ENCODE peak calls at places on chromosomes 2 and 18, in five cellular contexts. T is heart left ventricle, V is thoracic aorta, I is ovary, P is right lobe of liver. F is an unnamed sample. For H3K27me3, the result is how much of the 10 kb centered on the place peaks cover.

GRCh38 chr2:235077046-235077445 is 125.2 kb downstream of the SH3BP4 start:
- DNase-seq in P (no peak), I (no peak), V (no peak), T (no peak), F (no peak)

GRCh38 chr2:105866439-105867170 is 121.9 kb downstream of the NCK2 start:
- DNase-seq in I (no peak), P (no peak), T (no peak), V (no peak), F (no peak)

GRCh38 chr2:68418855-68419254 is 48.2 kb downstream of the FBXO48 start:
- DNase-seq in T (no peak), V (no peak), P (no peak), I (no peak), F (no peak)

GRCh38 chr2:96546321-96546720 is 9.8 kb downstream of the ARID5A start:
- DNase-seq in P (no peak), I (no peak), T (no peak), V (no peak), F (no peak)

GRCh38 chr18:702957-703659 is 9.3 kb downstream of the ENOSF1 start:
- DNase-seq in I (no peak), V (no peak), T (no peak), P (no peak), F (no peak)

GRCh38 chr2:3575534-3576324 is 669 bp downstream of the RPS7 start:
- DNase-seq in T (no peak), V (no peak), I (no peak), P (no peak), F (peak)

GRCh38 chr2:180604077-180604476 is 376.3 kb upstream of the UBE2E3 start:
- DNase-seq in P (no peak), I (no peak), V (no peak), T (no peak), F (peak)

GRCh38 chr2:170817247-170817998 is 736 bp downstream of the GAD1 start:
- DNase-seq in T (no peak), P (peak), V (no peak), I (no peak), F (peak)

GRCh38 chr2:57397550-57398360 is 648.9 kb upstream of the VRK2 start:
- DNase-seq in T (no peak), V (no peak), P (no peak), I (no peak), F (no peak)

GRCh38 chr18:56747857-56748256 is 96.7 kb downstream of the WDR7 start:
- DNase-seq in I (no peak), V (no peak), P (no peak), T (no peak), F (no peak)

GRCh38 chr2:64750001-64750816 is 96.5 kb upstream of the SERTAD2 start:
- DNase-seq in I (peak), P (peak), V (peak), T (peak), F (peak)

GRCh38 chr2:120287183-120288015 is 34.7 kb downstream of the RALB start:
- DNase-seq in T (no peak), V (no peak), P (no peak), I (no peak), F (no peak)

GRCh38 chr2:132797551-132797950 is 127.5 kb upstream of the LYPD1 start:
- DNase-seq in P (no peak), T (no peak), V (no peak), I (no peak), F (no peak)

GRCh38 chr2:38256610-38257009 is 120.5 kb downstream of the ATL2 start:
- DNase-seq in V (no peak), T (no peak), I (no peak), P (no peak), F (no peak)

GRCh38 chr18:5890261-5890605 is 5.1 kb downstream of the TMEM200C start:
- DNase-seq in T (no peak), P (peak), V (no peak), I (no peak), F (peak)

GRCh38 chr18:48436907-48437306 is 27.7 kb upstream of the ZBTB7C start:
- DNase-seq in T (no peak), P (no peak), V (no peak), I (no peak), F (no peak)

GRCh38 chr2:100381240-100381639 is 36.2 kb downstream of the CHST10 start:
- DNase-seq in P (peak), I (peak), V (no peak), T (peak), F (peak)

GRCh38 chr2:40827371-40827770 is 375.5 kb upstream of the SLC8A1 start:
- DNase-seq in P (no peak), V (no peak), I (no peak), T (no peak), F (no peak)

GRCh38 chr2:126894585-126895182 is 4.0 kb upstream of the TEX51 start:
- DNase-seq in I (no peak), V (no peak), P (no peak), T (peak), F (no peak)

GRCh38 chr2:221293949-221294736 is 278.0 kb downstream of the EPHA4 start:
- DNase-seq in P (no peak), V (no peak), T (no peak), I (no peak), F (no peak)

GRCh38 chr2:207896525-207897295 is 127.0 kb upstream of the FZD5 start:
- DNase-seq in T (no peak), P (no peak), I (no peak), V (no peak), F (peak)

GRCh38 chr2:100252811-100253698 is 69.2 kb downstream of the LONRF2 start:
- DNase-seq in V (no peak), T (no peak), I (no peak), P (peak), F (no peak)

GRCh38 chr2:201999289-201999688 is 34.4 kb upstream of the FZD7 start:
- DNase-seq in P (no peak), V (no peak), I (no peak), T (peak), F (no peak)

GRCh38 chr2:176428943-176429469 is 159.8 kb downstream of the MTX2 start:
- DNase-seq in I (no peak), P (no peak), T (no peak), V (no peak), F (no peak)

GRCh38 chr18:55419132-55419938 is 168.7 kb downstream of the TCF4 start:
- DNase-seq in T (no peak), P (no peak), V (no peak), I (no peak), F (no peak)

GRCh38 chr18:76383636-76384035 is 111.4 kb downstream of the ZNF516 start:
- DNase-seq in I (peak), P (no peak), T (peak), V (no peak), F (no peak)

GRCh38 chr2:152730591-152731333 is 12.3 kb downstream of the ARL6IP6 start:
- DNase-seq in I (no peak), V (no peak), T (no peak), P (no peak), F (no peak)

GRCh38 chr18:55261253-55261652 is 302.0 kb upstream of the CCDC68 start:
- DNase-seq in T (no peak), V (no peak), P (no peak), I (no peak), F (no peak)

GRCh38 chr2:38224821-38225450 is 149.0 kb upstream of the CYP1B1 start:
- DNase-seq in I (no peak), T (no peak), V (no peak), P (no peak), F (no peak)

GRCh38 chr2:74031203-74031602 is 46.5 kb downstream of the TET3 start:
- DNase-seq in P (no peak), I (no peak), V (no peak), T (no peak), F (no peak)

GRCh38 chr2:41867553-41867952 is 180.3 kb upstream of the PKDCC start:
- DNase-seq in I (peak), P (no peak), T (no peak), V (no peak), F (no peak)

GRCh38 chr2:75612108-75612861 is 34.3 kb upstream of the MRPL19 start:
- DNase-seq in P (no peak), I (no peak), V (no peak), T (no peak), F (no peak)

GRCh38 chr2:39640107-39640506 is 25.6 kb upstream of the TMEM178A start:
- DNase-seq in V (no peak), T (peak), I (no peak), P (peak), F (no peak)

GRCh38 chr2:24919100-24919976 is 699 bp downstream of the ADCY3 start:
- DNase-seq in I (peak), V (no peak), P (no peak), T (no peak), F (peak)

GRCh38 chr2:85243101-85244072 is 84.4 kb downstream of the TGOLN2 start:
- DNase-seq in V (no peak), I (no peak), T (no peak), P (peak), F (peak)

GRCh38 chr18:79093986-79094385 is 24.8 kb downstream of the ATP9B start:
- DNase-seq in P (no peak), T (no peak), V (no peak), I (no peak), F (peak)

GRCh38 chr2:26727641-26728561 is 35.4 kb downstream of the KCNK3 start:
- DNase-seq in T (no peak), V (no peak), P (no peak), I (peak), F (no peak)

GRCh38 chr18:63126134-63127067 is 193.2 kb downstream of the BCL2 start:
- DNase-seq in V (no peak), I (no peak), P (no peak), T (no peak), F (no peak)

GRCh38 chr18:63119647-63120046 is 199.9 kb downstream of the BCL2 start:
- DNase-seq in P (peak), V (no peak), T (no peak), I (no peak), F (peak)

GRCh38 chr18:63120541-63121059 is 199.0 kb downstream of the BCL2 start:
- DNase-seq in I (no peak), T (no peak), P (no peak), V (no peak), F (no peak)
- H3K27me3 ChIP-seq in I (under half), T (under half), P (under half), V (under half), F (under half)

GRCh38 chr2:10965241-10965843 is 53.6 kb downstream of the KCNF1 start:
- DNase-seq in I (no peak), T (no peak), P (no peak), V (no peak), F (no peak)

GRCh38 chr2:10962004-10962403 is 50.3 kb downstream of the KCNF1 start:
- DNase-seq in P (no peak), I (no peak), T (no peak), V (no peak), F (no peak)

GRCh38 chr2:10964076-10964812 is 52.5 kb downstream of the KCNF1 start:
- DNase-seq in V (no peak), T (no peak), I (no peak), P (no peak), F (no peak)

GRCh38 chr2:10961490-10961875 is 49.7 kb downstream of the KCNF1 start:
- DNase-seq in V (no peak), I (no peak), T (no peak), P (no peak), F (no peak)

GRCh38 chr2:10963155-10963554 is 51.4 kb downstream of the KCNF1 start:
- DNase-seq in T (no peak), I (no peak), P (no peak), V (no peak), F (no peak)
- H3K27me3 ChIP-seq in T (under half), I (under half), P (under half), V (under half), F (under half)

GRCh38 chr18:74459877-74460276 is 2.8 kb upstream of the DIPK1C start:
- DNase-seq in T (no peak), I (no peak), P (no peak), V (no peak), F (peak)

GRCh38 chr18:74457743-74458465 is 796 bp upstream of the DIPK1C start:
- DNase-seq in V (no peak), T (peak), I (no peak), P (no peak), F (no peak)

GRCh38 chr18:74463271-74463670 is 6.2 kb upstream of the DIPK1C start:
- DNase-seq in I (no peak), V (no peak), T (no peak), P (no peak), F (no peak)

GRCh38 chr18:74457043-74457742 is at the start of gene DIPK1C:
- DNase-seq in P (no peak), T (peak), V (no peak), I (no peak), F (no peak)

DNA sequence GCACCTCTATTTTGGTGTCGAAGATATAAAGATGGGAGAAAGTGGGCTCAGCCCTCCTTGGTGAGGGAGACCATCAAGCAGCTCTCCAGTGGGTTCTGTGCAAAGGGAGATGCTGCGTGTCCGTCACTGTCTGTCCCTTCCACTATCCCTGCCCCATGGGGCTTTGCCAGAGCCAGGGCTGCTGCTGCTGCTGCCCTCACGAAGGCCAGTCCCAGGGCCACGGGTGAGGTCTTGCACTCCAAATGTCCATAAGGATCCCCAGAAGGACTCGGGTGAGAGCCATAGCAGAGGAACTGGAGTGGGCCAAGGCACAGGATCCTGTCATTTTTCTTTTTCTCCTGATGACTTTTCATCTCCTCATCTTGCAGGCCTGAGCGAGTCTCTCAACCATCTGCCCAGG is 3.7 kb upstream of the DIPK1C start:
- DNase-seq in I (no peak), T (no peak), V (no peak), P (no peak), F (no peak)
- H3K27me3 ChIP-seq in I (under half), T (under half), V (under half), P (under half), F (under half)

GRCh38 chr2:156321243-156321904 is 11.1 kb downstream of the NR4A2 start:
- DNase-seq in I (no peak), P (peak), T (no peak), V (no peak), F (no peak)

GRCh38 chr2:156323754-156324153 is 8.8 kb downstream of the NR4A2 start:
- DNase-seq in I (no peak), V (no peak), P (no peak), T (no peak), F (no peak)

GRCh38 chr2:156322681-156323211 is 9.8 kb downstream of the NR4A2 start:
- DNase-seq in T (no peak), V (no peak), I (no peak), P (no peak), F (no peak)

GRCh38 chr2:156320491-156320896 is 12.0 kb downstream of the NR4A2 start:
- DNase-seq in I (peak), T (peak), V (no peak), P (peak), F (peak)

GRCh38 chr2:156322103-156322671 is 10.3 kb downstream of the NR4A2 start:
- DNase-seq in P (no peak), V (no peak), I (no peak), T (no peak), F (no peak)
- H3K27me3 ChIP-seq in P (under half), V (under half), I (under half), T (half or more), F (under half)

GRCh38 chr2:232522855-232523681 is 2.9 kb downstream of the PRSS56 start:
- DNase-seq in V (no peak), T (no peak), P (no peak), I (no peak), F (no peak)

GRCh38 chr2:232521098-232521497 is 910 bp downstream of the PRSS56 start:
- DNase-seq in V (no peak), P (no peak), I (no peak), T (no peak), F (no peak)

GRCh38 chr2:232521524-232521923 is 1.3 kb downstream of the PRSS56 start:
- DNase-seq in P (no peak), I (no peak), V (no peak), T (no peak), F (no peak)

GRCh38 chr2:232523682-232524597 is 2.0 kb upstream of the CHRND start:
- DNase-seq in I (peak), T (no peak), P (no peak), V (no peak), F (peak)

DNA sequence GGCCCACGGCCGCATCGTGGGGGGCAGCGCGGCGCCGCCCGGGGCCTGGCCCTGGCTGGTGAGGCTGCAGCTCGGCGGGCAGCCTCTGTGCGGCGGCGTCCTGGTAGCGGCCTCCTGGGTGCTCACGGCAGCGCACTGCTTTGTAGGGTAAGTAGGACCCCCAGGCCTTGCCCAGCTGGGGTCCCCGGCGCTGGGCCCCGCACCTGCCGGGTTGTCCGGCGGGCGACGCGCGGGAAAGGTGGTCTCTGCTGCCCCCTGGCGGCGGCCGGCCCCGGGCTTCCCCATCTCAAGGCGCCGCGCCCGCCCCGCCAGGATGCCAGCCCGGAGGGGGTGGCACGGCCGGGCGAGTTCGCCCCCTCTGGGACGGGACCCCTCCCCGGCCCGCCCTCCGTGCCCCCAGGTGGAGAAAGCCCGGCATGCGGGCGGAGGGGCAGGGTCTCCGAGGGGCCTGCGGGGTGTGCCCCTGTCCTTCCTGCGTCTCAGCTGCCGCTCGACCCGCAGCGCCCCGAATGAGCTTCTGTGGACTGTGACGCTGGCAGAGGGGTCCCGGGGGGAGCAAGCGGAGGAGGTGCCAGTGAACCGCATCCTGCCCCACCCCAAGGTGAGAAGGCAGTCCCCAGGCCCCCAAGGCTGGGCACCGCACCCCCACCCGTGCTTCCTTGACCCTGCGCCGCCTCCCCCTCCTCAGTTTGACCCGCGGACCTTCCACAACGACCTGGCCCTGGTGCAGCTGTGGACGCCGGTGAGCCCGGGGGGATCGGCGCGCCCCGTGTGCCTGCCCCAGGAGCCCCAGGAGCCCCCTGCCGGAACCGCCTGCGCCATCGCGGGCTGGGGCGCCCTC is 2.0 kb downstream of the PRSS56 start:
- DNase-seq in I (peak), T (peak), P (peak), V (no peak), F (peak)
- H3K27me3 ChIP-seq in I (under half), T (half or more), P (under half), V (under half), F (under half)

F was measured in WERI-Rb-1.